ENCODE peak calls at places on chromosomes 2 and 18, in six cellular contexts. G is K562, I is A549, K is GM12878, U is endothelial cell of umbilical vein, F is HepG2. R is an unnamed sample.

GRCh38 chr2:105521176-105521575 is 122.3 kb upstream of the FHL2 start:
- DNase-seq in G (peak; percentile 18), I (peak; percentile 18), K (no peak), U (peak; percentile 47), F (peak; percentile 18), R (no peak)

GRCh38 chr2:231347081-231347480 is 48.4 kb upstream of the B3GNT7 start:
- DNase-seq in G (peak; percentile 37), I (no peak), K (no peak), U (no peak), F (no peak), R (no peak)

GRCh38 chr2:96092580-96092877 is 23.8 kb downstream of the ADRA2B start:
- DNase-seq in G (no peak), I (no peak), K (no peak), U (no peak), F (no peak), R (no peak)

GRCh38 chr2:55430536-55430935 is 10.9 kb upstream of the CCDC88A start:
- DNase-seq in G (no peak), I (no peak), K (no peak), U (peak; percentile 92), F (no peak), R (no peak)

GRCh38 chr2:128228894-128229293 is 89.8 kb downstream of the HS6ST1 start:
- DNase-seq in G (no peak), I (no peak), K (no peak), U (peak; percentile 24), F (peak; percentile 49), R (peak; percentile 37)

GRCh38 chr18:76131738-76132137 is 363.3 kb downstream of the ZNF516 start:
- DNase-seq in G (no peak), I (no peak), K (no peak), U (no peak), F (no peak), R (peak; percentile 40)

GRCh38 chr18:48829443-48830149 is 121.2 kb downstream of the SMAD7 start:
- DNase-seq in G (peak; percentile 60), I (no peak), K (no peak), U (no peak), F (no peak), R (no peak)

GRCh38 chr18:1013951-1014350 is 109.3 kb downstream of the ADCYAP1 start:
- DNase-seq in G (no peak), I (no peak), K (no peak), U (no peak), F (no peak), R (no peak)

GRCh38 chr2:105934467-105934866 is 189.8 kb downstream of the NCK2 start:
- DNase-seq in G (no peak), I (no peak), K (no peak), U (no peak), F (peak; percentile 66), R (no peak)

GRCh38 chr2:86352137-86352931 is 14.9 kb upstream of the REEP1 start:
- DNase-seq in G (no peak), I (no peak), K (no peak), U (no peak), F (no peak), R (no peak)

GRCh38 chr2:8684885-8685696 is 3.2 kb downstream of the ID2 start:
- DNase-seq in G (peak; percentile 45), I (peak; percentile 38), K (no peak), U (no peak), F (peak; percentile 59), R (peak; percentile 50)

GRCh38 chr18:55097406-55098170 is 138.3 kb upstream of the CCDC68 start:
- DNase-seq in G (peak; percentile 12), I (no peak), K (no peak), U (peak; percentile 80), F (no peak), R (no peak)

GRCh38 chr2:56271275-56271674 is 87.5 kb downstream of the CCDC85A start:
- DNase-seq in G (no peak), I (no peak), K (no peak), U (no peak), F (no peak), R (no peak)

GRCh38 chr18:56748698-56749268 is 97.6 kb downstream of the WDR7 start:
- DNase-seq in G (peak; percentile 38), I (peak; percentile 7), K (no peak), U (peak; percentile 60), F (peak; percentile 18), R (peak; percentile 54)

GRCh38 chr18:22082408-22082807 is 87.0 kb upstream of the GATA6 start:
- DNase-seq in G (no peak), I (no peak), K (no peak), U (no peak), F (no peak), R (no peak)

GRCh38 chr18:22088029-22088428 is 81.4 kb upstream of the GATA6 start:
- DNase-seq in G (no peak), I (no peak), K (no peak), U (no peak), F (no peak), R (no peak)

GRCh38 chr18:22088976-22089375 is 80.4 kb upstream of the GATA6 start:
- DNase-seq in G (no peak), I (no peak), K (no peak), U (no peak), F (no peak), R (no peak)

GRCh38 chr18:22086973-22087372 is 82.4 kb upstream of the GATA6 start:
- DNase-seq in G (no peak), I (no peak), K (no peak), U (no peak), F (no peak), R (no peak)

DNA sequence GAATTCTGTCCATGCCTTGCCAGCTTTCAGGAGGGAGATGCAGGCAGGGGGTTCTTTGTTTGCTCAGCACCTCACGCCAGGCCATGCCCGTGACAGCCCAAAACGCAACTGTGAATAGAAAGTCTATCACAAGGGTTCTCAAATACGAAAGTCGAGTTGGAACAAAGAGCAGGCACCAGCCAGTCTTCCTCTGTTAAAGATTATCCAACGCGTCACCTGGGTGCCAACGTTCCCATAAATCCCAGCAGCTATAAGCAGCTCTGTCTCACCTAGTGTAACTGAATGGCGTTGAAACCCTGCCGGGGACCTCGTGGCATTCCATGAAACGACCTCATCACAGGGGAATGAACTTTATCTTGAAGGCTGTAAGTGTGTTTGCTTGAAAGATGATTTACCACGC is 84.8 kb upstream of the GATA6 start:
- DNase-seq in G (no peak), I (no peak), K (no peak), U (no peak), F (peak; percentile 78), R (no peak)
- TF ChIP-seq POLR2A in G (no peak), I (no peak), K (no peak), U (no peak), F (no peak), R (no peak)

GRCh38 chr18:43396266-43396665 is 119.0 kb upstream of the SYT4 start:
- DNase-seq in G (no peak), I (no peak), K (no peak), U (peak; percentile 3), F (no peak), R (peak; percentile 12)
- TF ChIP-seq CTCF in G (no peak), I (no peak), K (peak; percentile 30), U (no peak), F (peak; percentile 18), R (peak; percentile 14)

DNA sequence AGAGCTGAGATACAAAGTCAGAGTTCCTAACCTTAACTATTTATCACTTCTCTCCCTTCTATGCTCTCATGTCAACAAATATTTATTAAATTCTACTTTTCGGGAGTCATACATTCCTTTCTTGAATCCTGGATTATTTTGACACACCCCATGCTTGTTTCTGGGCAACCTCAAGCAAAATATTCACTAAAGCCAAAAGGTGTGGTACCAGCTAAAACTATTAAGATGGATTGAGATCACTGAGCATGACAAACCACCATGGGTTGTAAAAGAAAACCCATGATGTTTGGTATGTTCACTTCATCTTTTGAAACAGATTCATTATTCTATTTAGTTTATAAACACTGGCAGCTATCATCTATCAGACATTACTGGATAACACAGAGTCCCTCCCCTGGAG is 32.5 kb downstream of the DPP4 start:
- DNase-seq in G (no peak), I (no peak), K (no peak), U (no peak), F (no peak), R (no peak)
- TF ChIP-seq MYC in G (no peak), I (no peak), K (no peak), U (no peak), F (no peak), R (no peak)

GRCh38 chr2:157168501-157168900 is 89.0 kb upstream of the GALNT5 start:
- DNase-seq in G (no peak), I (no peak), K (no peak), U (no peak), F (no peak), R (no peak)
- TF ChIP-seq POLR2A in G (no peak), I (no peak), K (no peak), U (no peak), F (no peak), R (no peak)

DNA sequence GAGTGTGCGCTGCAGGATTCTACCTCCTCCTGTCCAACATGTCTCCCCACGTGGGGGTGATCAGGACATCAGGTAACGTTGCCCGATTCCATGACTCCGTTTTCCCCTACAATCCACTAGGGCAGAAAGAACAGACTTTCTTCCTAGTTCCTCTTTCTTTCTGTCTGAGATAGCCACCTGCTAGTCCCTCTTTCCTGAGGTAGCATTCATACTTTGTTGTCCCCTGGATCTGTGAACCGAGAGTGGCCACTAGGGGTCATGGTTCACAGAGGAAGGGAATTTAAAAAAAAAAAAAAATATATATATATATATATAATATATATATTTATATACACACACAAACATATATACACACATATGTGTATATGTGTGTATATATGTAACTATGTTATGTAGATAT is 210.0 kb upstream of the ZNF521 start:
- DNase-seq in G (peak; percentile 26), I (peak; percentile 2), K (no peak), U (peak; percentile 15), F (peak; percentile 12), R (peak; percentile 25)
- TF ChIP-seq CTCF in G (peak; percentile 22), I (no peak), K (no peak), U (peak; percentile 15), F (peak; percentile 34), R (peak; percentile 8)

DNA sequence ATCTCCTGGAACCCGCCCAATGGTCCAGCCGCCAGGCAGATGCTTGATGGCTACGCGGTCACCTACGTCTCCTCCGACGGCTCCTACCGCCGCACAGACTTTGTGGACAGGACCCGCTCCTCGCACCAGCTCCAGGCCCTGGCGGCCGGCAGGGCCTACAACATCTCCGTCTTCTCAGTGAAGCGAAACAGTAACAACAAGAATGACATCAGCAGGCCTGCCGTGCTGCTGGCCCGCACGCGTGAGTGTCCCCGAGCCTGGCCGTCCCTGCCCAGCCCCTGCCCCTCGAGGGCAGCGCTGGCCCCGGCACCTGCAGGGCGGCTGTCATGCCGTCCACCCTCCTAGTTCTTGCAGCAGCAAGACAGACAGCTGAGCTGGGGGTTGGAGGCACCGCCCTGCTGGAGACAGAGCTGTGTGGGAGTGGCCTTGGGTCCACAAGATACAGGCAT is 36.7 kb downstream of the MTERF4 start:
- DNase-seq in G (peak; percentile 27), I (no peak), K (no peak), U (no peak), F (no peak), R (no peak)
- TF ChIP-seq MYC in G (no peak), I (no peak), K (no peak), U (no peak), F (no peak), R (no peak)

DNA sequence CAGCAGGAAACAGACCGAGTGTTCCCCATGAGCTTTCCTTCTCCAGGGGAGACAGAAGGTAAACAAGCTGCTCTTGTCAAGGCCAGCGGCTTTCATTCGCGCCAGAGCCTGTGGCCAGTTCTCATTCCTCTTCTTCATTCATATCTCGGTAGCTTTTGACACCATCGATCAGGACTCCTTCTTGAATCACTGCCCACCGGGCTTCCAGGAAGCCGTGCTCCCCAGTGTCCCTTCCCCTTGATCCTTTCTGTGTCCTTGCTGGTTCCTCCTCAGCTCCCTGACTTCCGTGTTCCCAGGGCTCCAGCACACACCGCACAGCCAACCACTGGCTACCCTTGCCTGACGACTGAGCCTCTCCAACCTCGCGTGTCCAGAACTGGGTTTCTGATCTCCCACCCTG is 14.1 kb downstream of the SLC66A3 start:
- DNase-seq in G (no peak), I (no peak), K (no peak), U (no peak), F (peak; percentile 45), R (no peak)
- TF ChIP-seq POLR2A in G (no peak), I (no peak), K (no peak), U (no peak), F (no peak), R (no peak)

R was measured in NB4.